ENCODE peak calls at places on chromosomes 6 and 20, in six cellular contexts. W, X, L, H, V and F are unnamed samples.
A peak's percentile ranks its signal among the peaks of the same experiment; 100 is the strongest.

GRCh38 chr6:150596439-150596838 is 3.2 kb upstream of the PLEKHG1 start:
- DNase-seq in W (no peak), X (no peak), L (no peak), H (no peak), V (no peak), F (no peak)

GRCh38 chr6:15491255-15491985 is 171.4 kb downstream of the DTNBP1 start:
- DNase-seq in W (peak; percentile 69), X (peak; percentile 55), L (peak; percentile 50), H (peak; percentile 72), V (peak; percentile 73), F (peak; percentile 81)

GRCh38 chr6:89433637-89434499 is 916 bp downstream of the ANKRD6 start:
- DNase-seq in W (peak; percentile 21), X (no peak), L (peak; percentile 4), H (peak; percentile 16), V (no peak), F (peak; percentile 43)

GRCh38 chr6:166106076-166106686 is 61.5 kb downstream of the TBXT start:
- DNase-seq in W (peak; percentile 67), X (peak; percentile 46), L (peak; percentile 52), H (peak; percentile 63), V (peak; percentile 57), F (peak; percentile 82)

GRCh38 chr20:58040447-58041290 is 187.8 kb downstream of the ANKRD60 start:
- DNase-seq in W (no peak), X (no peak), L (no peak), H (no peak), V (no peak), F (no peak)

GRCh38 chr6:73233048-73233447 is 7.8 kb upstream of the KHDC1L start:
- DNase-seq in W (no peak), X (no peak), L (no peak), H (no peak), V (no peak), F (no peak)

GRCh38 chr6:141244366-141244765 is 888.4 kb upstream of the GJE1 start:
- DNase-seq in W (no peak), X (no peak), L (no peak), H (no peak), V (no peak), F (no peak)

GRCh38 chr6:151254451-151255081 is 14.8 kb downstream of the AKAP12 start:
- DNase-seq in W (peak; percentile 10), X (no peak), L (no peak), H (no peak), V (peak; percentile 60), F (no peak)

GRCh38 chr6:106825156-106825555 is 149.4 kb downstream of the CD24 start:
- DNase-seq in W (peak; percentile 22), X (no peak), L (no peak), H (no peak), V (peak; percentile 28), F (no peak)

GRCh38 chr20:9359561-9360308 is 154.7 kb upstream of the LAMP5 start:
- DNase-seq in W (peak; percentile 68), X (no peak), L (peak; percentile 13), H (peak; percentile 24), V (peak; percentile 66), F (peak; percentile 50)

GRCh38 chr6:55886185-55886836 is 10.9 kb upstream of the BMP5 start:
- DNase-seq in W (peak; percentile 30), X (no peak), L (no peak), H (no peak), V (peak; percentile 25), F (no peak)

GRCh38 chr6:17032595-17033591 is 69.0 kb upstream of the STMND1 start:
- DNase-seq in W (peak; percentile 94), X (no peak), L (peak; percentile 80), H (no peak), V (peak; percentile 96), F (no peak)

GRCh38 chr6:146355521-146356100 is 188.0 kb upstream of the RAB32 start:
- DNase-seq in W (peak; percentile 27), X (no peak), L (no peak), H (no peak), V (no peak), F (no peak)

GRCh38 chr6:116419069-116419468 is 42.1 kb upstream of the CALHM6 start:
- DNase-seq in W (peak; percentile 66), X (no peak), L (no peak), H (no peak), V (peak; percentile 54), F (no peak)

GRCh38 chr6:84773133-84773430 is 8.7 kb upstream of the TBX18 start:
- DNase-seq in W (no peak), X (no peak), L (no peak), H (no peak), V (no peak), F (no peak)

GRCh38 chr6:16496982-16497823 is 258.8 kb downstream of the GMPR start:
- DNase-seq in W (no peak), X (no peak), L (no peak), H (no peak), V (no peak), F (no peak)

GRCh38 chr6:127937102-127937501 is 36.2 kb upstream of the THEMIS start:
- DNase-seq in W (no peak), X (no peak), L (no peak), H (no peak), V (no peak), F (no peak)

GRCh38 chr6:135739288-135739687 is 112.2 kb upstream of the PDE7B start:
- DNase-seq in W (no peak), X (no peak), L (no peak), H (no peak), V (peak; percentile 82), F (no peak)

GRCh38 chr6:34515473-34516387 is 40.4 kb downstream of the SPDEF start:
- DNase-seq in W (no peak), X (no peak), L (no peak), H (no peak), V (no peak), F (no peak)